ENCODE peak calls at places on chromosomes 12 and 14, in eight cellular contexts. G is breast epithelium, X is right cardiac atrium, Y is aorta, S is heart right ventricle, J is small intestine, E is H9, A is endodermal cell. K is an unnamed sample. For H3K4me1, the result is how much of the 10 kb centered on the place peaks cover.

GRCh38 chr14:104687601-104688504 is 1.6 kb upstream of the INF2 start:
- DNase-seq in X (peak), G (peak), Y (peak), A (peak), J (peak), S (peak), E (peak), K (peak)

GRCh38 chr12:53568428-53569173 is 57.6 kb downstream of the ATF7 start:
- DNase-seq in S (no peak), X (no peak), Y (no peak), A (no peak), G (no peak), E (no peak), J (no peak), K (no peak)

GRCh38 chr14:103434868-103435442 is 49.7 kb downstream of the MARK3 start:
- DNase-seq in Y (no peak), X (no peak), J (no peak), A (no peak), E (no peak), S (no peak), G (no peak), K (no peak)

GRCh38 chr14:68786491-68787234 is 6.2 kb downstream of the ZFP36L1 start:
- DNase-seq in G (no peak), J (no peak), A (peak), E (no peak), X (no peak), Y (no peak), S (no peak), K (peak)

GRCh38 chr12:130838284-130838950 is 633 bp downstream of the STX2 start:
- DNase-seq in S (no peak), Y (peak), E (peak), A (peak), X (no peak), J (peak), G (no peak), K (peak)

GRCh38 chr14:103638594-103638993 is 9.6 kb downstream of the KLC1 start:
- DNase-seq in S (no peak), Y (no peak), G (no peak), E (no peak), X (no peak), J (no peak), A (no peak), K (no peak)

GRCh38 chr12:122961551-122962329 is 4.5 kb downstream of the ABCB9 start:
- DNase-seq in J (peak), A (no peak), X (no peak), S (no peak), E (no peak), G (no peak), Y (no peak), K (no peak)

GRCh38 chr14:67971627-67972625 is 152.3 kb downstream of the RAD51B start:
- DNase-seq in J (peak), Y (no peak), S (no peak), E (no peak), G (no peak), X (no peak), A (no peak), K (peak)

GRCh38 chr14:29444805-29445204 is 482.8 kb downstream of the PRKD1 start:
- DNase-seq in G (no peak), X (peak), Y (no peak), A (no peak), E (no peak), S (no peak), J (no peak), K (no peak)
- H3K4me1 ChIP-seq in G (under half), X (under half), Y (under half), A (under half), E (under half), S (under half), J (under half), K (under half)

GRCh38 chr14:81450976-81451375 is 50.9 kb upstream of the STON2 start:
- DNase-seq in Y (no peak), S (no peak), G (no peak), E (no peak), A (no peak), X (no peak), J (no peak), K (no peak)
- H3K4me1 ChIP-seq in Y (under half), S (under half), G (under half), E (under half), A (under half), X (under half), J (under half), K (under half)

DNA sequence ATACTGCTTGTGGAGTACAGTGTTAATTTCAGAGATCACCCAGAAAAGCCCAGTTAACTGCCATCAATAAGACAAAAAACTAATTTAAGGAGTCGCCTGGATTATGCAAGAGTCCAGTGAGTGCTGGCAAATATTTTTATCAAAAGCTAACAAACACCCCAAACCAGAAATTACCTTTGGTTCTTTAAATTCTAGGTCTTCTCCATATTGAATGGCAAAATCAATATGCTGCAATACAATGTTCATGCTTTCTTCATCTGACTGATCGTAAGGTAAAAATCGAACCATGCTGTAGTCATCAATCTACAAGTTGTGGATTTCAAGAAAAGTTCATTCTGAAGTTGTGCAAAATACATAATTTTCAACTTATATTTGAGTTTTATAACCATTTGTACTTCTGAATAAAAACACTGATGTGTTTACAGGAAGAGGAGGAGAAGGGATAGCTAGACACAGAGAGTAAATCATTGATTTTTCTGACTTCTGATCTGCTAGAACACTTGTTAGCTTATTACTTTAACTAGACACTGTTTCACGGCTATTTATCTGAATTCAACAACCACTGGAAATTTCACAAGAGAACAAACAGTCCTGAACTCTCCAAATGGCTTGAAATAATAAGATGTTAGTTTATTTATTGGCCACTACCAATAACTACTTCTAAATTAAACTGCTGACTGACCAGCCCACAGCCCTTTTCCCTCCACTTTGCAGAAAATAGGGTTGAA is 3.6 kb upstream of the ARPC3 start:
- DNase-seq in Y (no peak), A (no peak), X (no peak), G (no peak), S (no peak), J (no peak), E (no peak), K (no peak)
- H3K4me1 ChIP-seq in Y (under half), A (under half), X (under half), G (under half), S (under half), J (under half), E (under half), K (under half)

DNA sequence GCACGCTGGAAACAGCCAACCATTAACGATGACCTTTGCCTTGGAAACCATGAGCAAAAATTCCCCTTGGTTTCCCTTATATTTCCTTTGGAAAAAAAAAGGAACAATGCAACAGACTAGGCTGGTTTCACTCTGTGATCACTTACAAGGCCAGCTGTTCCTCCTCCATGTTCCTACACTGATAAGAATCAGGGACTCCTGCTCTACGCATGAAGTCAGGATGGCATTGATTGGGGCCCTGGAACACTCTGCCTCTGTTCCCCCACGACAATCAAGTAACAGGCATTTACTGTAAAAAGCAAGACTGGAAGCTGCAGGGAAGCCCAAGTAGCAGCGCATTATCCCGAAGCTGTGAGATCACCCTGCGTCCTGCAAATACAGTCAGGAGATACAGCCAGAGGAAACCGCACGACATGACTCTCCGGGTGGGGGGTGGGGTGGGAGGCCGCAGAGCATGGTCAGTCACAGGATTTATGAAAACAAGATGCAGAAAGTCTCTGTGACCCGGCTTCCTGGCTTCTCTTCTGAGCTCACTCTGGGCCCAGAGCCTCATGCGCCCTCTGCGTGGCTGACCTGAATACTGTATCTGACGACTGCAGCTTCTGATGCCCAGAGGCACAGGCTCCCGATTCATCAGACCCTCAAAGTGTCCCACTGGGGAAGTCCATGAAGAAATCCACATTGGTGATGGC is 31.1 kb downstream of the SSH1 start:
- DNase-seq in X (peak), S (peak), E (no peak), Y (peak), J (no peak), G (no peak), A (no peak), K (peak)
- H3K4me1 ChIP-seq in X (under half), S (half or more), E (under half), Y (under half), J (under half), G (under half), A (under half), K (half or more)

DNA sequence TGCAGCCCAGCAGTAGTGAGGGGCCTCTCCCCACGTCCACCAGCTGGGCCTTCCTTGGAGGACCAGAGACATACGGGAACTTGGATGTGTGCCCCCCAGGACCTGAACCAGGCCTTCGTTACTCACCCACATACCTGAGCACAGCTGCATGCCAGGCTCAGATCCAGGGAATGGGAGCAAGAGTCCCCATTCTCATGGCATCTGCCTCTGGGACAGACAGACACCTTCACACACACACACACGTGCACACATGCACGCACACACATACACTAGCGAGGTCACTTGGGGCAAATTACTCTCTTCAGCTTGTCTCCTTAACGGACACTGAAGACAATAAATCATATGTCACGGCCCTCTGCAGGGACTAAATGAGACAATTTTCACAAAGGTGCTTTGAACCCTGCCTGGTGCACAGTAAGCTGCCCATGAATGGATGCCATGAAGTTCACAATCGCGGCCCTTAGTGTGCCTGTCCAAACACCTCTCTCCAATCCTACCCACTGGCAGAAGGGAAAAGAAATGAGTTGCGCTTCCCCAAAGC is 5.7 kb downstream of the SCARB1 start:
- DNase-seq in Y (no peak), G (no peak), A (no peak), S (no peak), J (no peak), E (no peak), X (no peak), K (no peak)
- H3K4me1 ChIP-seq in Y (under half), G (under half), A (under half), S (under half), J (under half), E (under half), X (under half), K (under half)

DNA sequence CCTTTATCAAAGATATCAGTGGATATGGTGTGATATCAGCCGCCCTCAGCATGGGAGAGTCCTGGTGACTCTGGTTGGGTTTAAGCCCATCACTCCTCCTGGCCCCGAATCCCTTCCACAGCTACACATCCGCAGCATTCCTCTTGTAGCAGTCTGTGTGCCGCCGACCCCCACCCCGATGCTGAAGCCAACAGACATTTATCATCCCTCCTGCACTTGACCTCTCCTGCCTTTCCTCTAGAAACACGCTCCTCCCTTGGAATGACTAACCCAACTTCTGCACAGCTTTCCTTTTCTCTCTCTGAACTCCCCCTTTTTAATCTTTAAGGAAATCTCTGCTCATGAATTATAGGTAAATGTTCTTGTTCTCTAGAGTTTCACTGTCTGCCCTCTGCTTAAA is 250.9 kb upstream of the FOXN3 start:
- DNase-seq in S (no peak), E (no peak), J (no peak), X (no peak), G (no peak), Y (no peak), A (no peak), K (no peak)
- H3K4me1 ChIP-seq in S (under half), E (under half), J (under half), X (under half), G (under half), Y (under half), A (under half), K (under half)

K was measured in adipocyte.